ENCODE peak calls at places on chromosome 11, in four cellular contexts. Y is prostate gland, J is A549, V is Peyer's patch. O is an unnamed sample.

GRCh38 chr11:71542856-71543743 is 5.1 kb upstream of the KRTAP5-9 start:
- DNase-seq in Y (no peak), J (no peak), V (no peak), O (no peak)

GRCh38 chr11:76889414-76889975 is 28.8 kb downstream of the ACER3 start:
- DNase-seq in Y (no peak), J (no peak), V (no peak), O (no peak)

GRCh38 chr11:86722041-86722440 is 49.6 kb upstream of the ME3 start:
- DNase-seq in Y (no peak), J (no peak), V (no peak), O (no peak)

GRCh38 chr11:125946712-125947418 is 1.0 kb downstream of the VSIG10L2 start:
- DNase-seq in Y (no peak), J (no peak), V (no peak), O (peak; percentile 83)

GRCh38 chr11:113265343-113265742 is 49.0 kb upstream of the TTC12 start:
- DNase-seq in Y (no peak), J (no peak), V (no peak), O (peak; percentile 12)

GRCh38 chr11:98107736-98108135 is 913.0 kb upstream of the CNTN5 start:
- DNase-seq in Y (no peak), J (no peak), V (no peak), O (no peak)

GRCh38 chr11:19201737-19202605 is at the start of gene CSRP3:
- DNase-seq in Y (no peak), J (no peak), V (no peak), O (no peak)

GRCh38 chr11:102347526-102348331 is 715 bp downstream of the BIRC2 start:
- DNase-seq in Y (peak; percentile 22), J (no peak), V (no peak), O (no peak)

GRCh38 chr11:119712459-119713360 is 16.3 kb downstream of the NECTIN1 start:
- DNase-seq in Y (no peak), J (no peak), V (no peak), O (no peak)

GRCh38 chr11:473975-474785 is 24.1 kb downstream of the PTDSS2 start:
- DNase-seq in Y (no peak), J (no peak), V (no peak), O (no peak)

GRCh38 chr11:120473486-120473885 is 38.1 kb upstream of the GRIK4 start:
- DNase-seq in Y (no peak), J (no peak), V (no peak), O (no peak)

GRCh38 chr11:102453286-102453797 is 777 bp upstream of the TMEM123 start:
- DNase-seq in Y (peak; percentile 49), J (no peak), V (peak; percentile 53), O (peak; percentile 34)

GRCh38 chr11:57464343-57465181 is 4.2 kb downstream of the RTN4RL2 start:
- DNase-seq in Y (no peak), J (no peak), V (no peak), O (no peak)

GRCh38 chr11:79081441-79082124 is 359.2 kb downstream of the TENM4 start:
- DNase-seq in Y (no peak), J (no peak), V (no peak), O (no peak)

GRCh38 chr11:4191031-4191571 is 96.5 kb downstream of the RRM1 start:
- DNase-seq in Y (peak; percentile 60), J (no peak), V (no peak), O (no peak)

GRCh38 chr11:10742460-10743208 is 8.4 kb upstream of the CTR9 start:
- DNase-seq in Y (no peak), J (no peak), V (no peak), O (no peak)

GRCh38 chr11:85385561-85385960 is 241.6 kb downstream of the DLG2 start:
- DNase-seq in Y (no peak), J (no peak), V (no peak), O (no peak)

GRCh38 chr11:19772480-19772879 is 59.8 kb downstream of the NAV2 start:
- DNase-seq in Y (no peak), J (no peak), V (no peak), O (no peak)

GRCh38 chr11:101354801-101355200 is 225.2 kb upstream of the PGR start:
- DNase-seq in Y (no peak), J (no peak), V (no peak), O (no peak)

GRCh38 chr11:130478204-130478701 is 29.8 kb downstream of the ADAMTS15 start:
- DNase-seq in Y (no peak), J (peak; percentile 71), V (no peak), O (peak; percentile 73)

GRCh38 chr11:22169833-22170232 is 23.1 kb upstream of the ANO5 start:
- DNase-seq in Y (no peak), J (no peak), V (no peak), O (no peak)

GRCh38 chr11:3959015-3959917 is 103.8 kb downstream of the STIM1 start:
- DNase-seq in Y (no peak), J (peak; percentile 53), V (no peak), O (no peak)

GRCh38 chr11:75776546-75776945 is 8.0 kb downstream of the DGAT2 start:
- DNase-seq in Y (no peak), J (no peak), V (no peak), O (no peak)

GRCh38 chr11:62241095-62241494 is 944 bp upstream of the SCGB1D2 start:
- DNase-seq in Y (no peak), J (no peak), V (no peak), O (no peak)

GRCh38 chr11:96306933-96307747 is 35.9 kb downstream of the MAML2 start:
- DNase-seq in Y (peak; percentile 86), J (peak; percentile 67), V (no peak), O (peak; percentile 93)

GRCh38 chr11:70525466-70525865 is 127.1 kb downstream of the CTTN start:
- DNase-seq in Y (no peak), J (no peak), V (peak; percentile 21), O (no peak)
- TF ChIP-seq POLR2A in Y (no peak), J (no peak), V (no peak), O (no peak)

DNA sequence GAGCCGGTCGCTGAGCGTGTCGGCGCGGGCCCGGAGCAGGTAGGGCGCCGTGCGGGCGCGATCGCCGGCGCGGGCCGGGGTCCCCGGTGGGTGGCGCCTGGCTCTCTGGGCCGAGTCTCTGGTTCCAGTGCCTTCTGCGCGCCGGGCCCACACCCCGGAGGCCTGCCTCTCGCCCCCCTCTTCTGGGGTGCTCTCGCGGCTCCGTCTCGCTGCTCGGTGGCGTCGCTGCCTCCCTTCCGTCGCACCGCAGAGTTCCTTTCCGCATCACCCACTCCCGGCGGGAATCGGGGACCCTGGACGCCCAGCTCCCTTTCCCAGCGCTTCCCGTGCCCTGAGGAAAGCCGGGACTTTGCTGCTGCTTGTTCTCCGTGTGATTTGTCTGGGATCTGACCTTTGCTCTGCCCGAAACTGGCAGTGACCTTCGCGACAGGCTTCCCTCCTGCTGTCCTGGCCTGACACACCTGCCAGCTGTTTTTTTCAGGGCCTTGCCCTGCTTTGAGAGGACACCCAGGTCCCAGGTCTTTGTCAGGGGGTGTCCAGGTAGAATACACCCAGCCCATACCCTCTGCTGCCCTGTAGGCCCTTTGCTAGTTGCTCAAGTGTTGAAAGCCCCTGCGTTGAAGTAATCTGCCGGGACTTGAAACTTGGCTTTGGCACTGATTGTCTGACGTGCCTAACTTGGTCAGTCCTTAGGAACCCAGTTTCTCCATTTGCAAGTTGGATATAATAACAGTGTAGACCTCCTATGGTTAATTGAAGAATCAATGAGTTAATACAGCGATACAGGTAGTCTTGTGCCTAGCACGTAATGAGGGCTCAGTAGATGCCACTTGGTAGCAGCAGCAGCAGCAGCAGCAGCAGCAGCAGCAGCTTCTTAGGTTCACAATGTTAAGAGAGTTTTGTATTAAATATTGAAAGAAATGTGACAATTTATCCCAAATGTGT is 791 bp downstream of the FDX1 start:
- DNase-seq in Y (peak; percentile 34), J (no peak), V (peak; percentile 86), O (no peak)
- TF ChIP-seq POLR2A in Y (no peak), J (no peak), V (no peak), O (no peak)

GRCh38 chr11:66002648-66003225 is 434 bp downstream of the BANF1 start:
- DNase-seq in Y (peak; percentile 69), J (peak; percentile 44), V (peak; percentile 85), O (no peak)
- TF ChIP-seq POLR2A in Y (no peak), J (peak; percentile 73), V (no peak), O (no peak)

GRCh38 chr11:65538915-65539374 is 14.1 kb downstream of the SCYL1 start:
- DNase-seq in Y (no peak), J (no peak), V (no peak), O (no peak)

GRCh38 chr11:65541093-65542010 is 16.5 kb downstream of the SCYL1 start:
- DNase-seq in Y (no peak), J (no peak), V (no peak), O (no peak)

GRCh38 chr11:65538232-65538914 is 13.5 kb downstream of the SCYL1 start:
- DNase-seq in Y (no peak), J (no peak), V (no peak), O (no peak)

GRCh38 chr11:65539401-65540289 is 14.8 kb downstream of the SCYL1 start:
- DNase-seq in Y (peak; percentile 80), J (no peak), V (peak; percentile 89), O (peak; percentile 93)

DNA sequence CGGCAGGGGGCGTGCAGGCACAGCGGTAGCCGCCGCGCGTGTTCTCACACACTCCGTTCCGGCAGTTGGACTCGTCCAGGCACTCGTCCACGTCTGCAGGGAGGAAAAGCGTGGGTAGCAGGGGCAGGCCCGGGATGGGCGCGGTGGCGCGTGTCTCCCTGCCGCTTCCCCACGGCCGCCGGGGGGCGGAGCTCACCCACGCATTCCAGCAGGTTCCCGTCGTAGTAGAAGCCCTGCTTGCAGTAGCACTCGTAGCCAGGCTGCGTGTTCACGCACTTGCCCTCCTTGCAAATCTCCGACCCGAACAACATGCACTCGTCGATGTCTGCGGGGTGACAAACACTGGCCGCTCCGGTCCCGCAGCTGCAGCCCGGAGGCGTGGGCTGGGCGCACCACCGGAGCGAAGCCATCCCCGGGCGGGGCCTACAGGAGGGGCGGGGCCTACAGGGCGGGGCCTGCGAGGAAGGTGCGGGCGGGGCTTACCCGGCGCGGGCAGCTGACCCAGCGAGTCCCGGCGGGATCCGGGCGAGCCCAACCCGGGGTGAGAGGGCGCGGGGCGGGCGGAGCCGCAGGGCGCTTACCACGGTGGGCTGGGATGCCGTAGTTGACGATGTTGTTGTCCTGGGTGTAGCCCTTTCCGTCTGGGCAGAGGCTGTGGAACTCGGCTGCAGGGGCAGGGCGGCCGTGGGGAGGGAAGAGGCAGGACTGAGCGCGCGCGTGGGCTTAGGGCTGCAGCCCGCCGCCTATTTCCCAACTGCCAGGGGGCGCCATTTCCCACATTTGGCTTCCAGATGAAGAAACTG is 15.6 kb downstream of the SCYL1 start:
- DNase-seq in Y (peak; percentile 84), J (peak; percentile 91), V (peak; percentile 96), O (peak; percentile 99)
- TF ChIP-seq POLR2A in Y (peak; percentile 58), J (peak; percentile 54), V (peak; percentile 21), O (no peak)

GRCh38 chr11:68036141-68036716 is 2.6 kb upstream of the TCIRG1 start:
- DNase-seq in Y (no peak), J (no peak), V (no peak), O (no peak)
- TF ChIP-seq POLR2A in Y (no peak), J (no peak), V (no peak), O (no peak)

DNA sequence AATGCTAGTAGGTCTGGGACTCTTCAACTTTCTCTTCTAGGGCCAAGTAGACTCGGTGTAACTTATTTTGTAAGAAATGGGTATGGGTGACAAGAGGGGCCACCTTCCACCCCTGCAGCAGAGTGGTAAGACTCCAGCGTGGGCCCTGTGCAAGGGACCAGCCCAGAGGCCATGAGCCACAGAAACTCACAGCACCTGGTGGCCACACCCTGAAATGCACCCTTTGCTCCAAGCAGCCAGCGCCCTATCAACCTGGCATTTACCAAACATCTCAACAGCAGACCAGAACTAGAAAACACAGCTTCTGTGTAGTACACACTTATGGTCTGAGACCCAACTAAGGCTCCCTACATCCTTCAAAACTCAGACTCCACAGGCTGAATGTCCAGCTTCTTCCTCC is 5.7 kb downstream of the CDCA5 start:
- DNase-seq in Y (no peak), J (peak; percentile 77), V (peak; percentile 87), O (no peak)
- TF ChIP-seq POLR2A in Y (no peak), J (no peak), V (no peak), O (no peak)